ENCODE peak calls at places on chromosomes 4 and X, in five cellular contexts. H, T, G, M and X are unnamed samples. For H3K4me1, the result is how much of the 10 kb centered on the place peaks cover.

GRCh38 chr4:127304356-127304755 is 328.4 kb upstream of the INTU start:
- DNase-seq in H (no peak), T (no peak), G (no peak), M (peak), X (no peak)

GRCh38 chrX:155997436-155997835 is at the start of gene IL9R:
- DNase-seq in H (no peak), T (no peak), G (peak), M (no peak), X (no peak)

GRCh38 chrX:27619975-27620374 is 29.8 kb downstream of the DCAF8L2 start:
- DNase-seq in H (no peak), T (no peak), G (no peak), M (no peak), X (peak)

GRCh38 chr4:88843067-88843723 is 145.6 kb upstream of the NAP1L5 start:
- DNase-seq in H (no peak), T (no peak), G (no peak), M (peak), X (no peak)

GRCh38 chrX:45322820-45323219 is 122.1 kb upstream of the DIPK2B start:
- DNase-seq in H (no peak), T (no peak), G (no peak), M (no peak), X (peak)

GRCh38 chr4:107035711-107036601 is at the start of gene DKK2:
- DNase-seq in H (peak), T (no peak), G (peak), M (no peak), X (no peak)

GRCh38 chrX:39693298-39693697 is 404.5 kb downstream of the BCOR start:
- DNase-seq in H (peak), T (no peak), G (no peak), M (no peak), X (no peak)

GRCh38 chr4:164748375-164748774 is 5.6 kb upstream of the SMIM31 start:
- DNase-seq in H (no peak), T (no peak), G (no peak), M (no peak), X (no peak)

GRCh38 chr4:156137971-156138581 is 184.4 kb upstream of the CTSO start:
- DNase-seq in H (no peak), T (no peak), G (no peak), M (no peak), X (no peak)

GRCh38 chr4:4659871-4660651 is 118.2 kb upstream of the STX18 start:
- DNase-seq in H (no peak), T (no peak), G (no peak), M (no peak), X (no peak)

GRCh38 chrX:2793752-2794151 is 35.0 kb upstream of the GYG2 start:
- DNase-seq in H (no peak), T (no peak), G (no peak), M (no peak), X (no peak)
- H3K4me1 ChIP-seq in H (under half), T (under half), G (under half), M (under half), X (under half)

GRCh38 chrX:150574824-150575409 is 6.5 kb downstream of the MTM1 start:
- DNase-seq in H (no peak), T (no peak), G (no peak), M (no peak), X (no peak)
- H3K4me1 ChIP-seq in H (under half), T (half or more), G (under half), M (under half), X (under half)

DNA sequence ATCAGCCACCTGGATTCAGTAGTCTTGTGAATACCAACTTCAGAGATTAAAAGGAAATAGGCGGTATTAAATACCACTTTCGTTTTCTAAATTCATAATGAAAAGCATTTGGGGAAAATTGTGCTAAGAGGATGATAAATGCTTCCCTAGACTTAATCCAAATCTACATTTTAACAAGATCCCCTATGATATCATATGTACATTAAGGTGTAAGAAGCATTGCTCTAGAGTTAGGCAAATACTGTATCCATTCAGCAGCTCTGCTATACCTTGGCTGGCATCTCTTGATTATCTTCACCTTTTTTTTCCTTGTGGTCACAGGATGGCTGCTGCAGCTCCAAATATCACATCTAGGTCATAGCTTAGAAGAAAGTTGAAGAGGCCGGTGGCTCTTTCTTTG is 40.6 kb upstream of the PHEX start:
- DNase-seq in H (no peak), T (no peak), G (no peak), M (no peak), X (no peak)
- H3K4me1 ChIP-seq in H (under half), T (under half), G (under half), M (under half), X (under half)

DNA sequence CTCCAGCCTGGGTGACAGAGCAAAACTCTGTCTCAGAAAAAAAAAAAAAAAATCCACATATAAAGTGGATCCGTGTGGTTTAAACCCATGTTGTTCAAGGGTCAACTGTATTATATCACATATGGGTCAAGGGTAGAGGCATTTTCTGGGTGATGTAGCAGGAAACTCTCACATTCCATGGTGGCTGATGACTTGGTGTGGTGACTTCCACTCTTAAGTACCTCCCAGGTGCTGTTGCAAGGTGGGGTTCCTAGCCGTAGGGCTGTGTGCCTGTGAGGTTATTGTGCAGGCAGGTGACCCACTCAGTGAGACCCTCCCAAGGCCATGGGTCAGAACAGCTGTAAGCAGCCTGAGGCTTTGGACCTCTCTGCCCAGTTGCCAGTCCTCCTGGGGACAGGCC is 17.0 kb downstream of the ELF4 start:
- DNase-seq in H (no peak), T (no peak), G (no peak), M (no peak), X (no peak)
- H3K4me1 ChIP-seq in H (under half), T (under half), G (under half), M (under half), X (under half)

GRCh38 chr4:2944882-2945526 is 18.2 kb downstream of the NOP14 start:
- DNase-seq in H (no peak), T (no peak), G (peak), M (no peak), X (no peak)
- H3K4me1 ChIP-seq in H (under half), T (under half), G (under half), M (under half), X (under half)

DNA sequence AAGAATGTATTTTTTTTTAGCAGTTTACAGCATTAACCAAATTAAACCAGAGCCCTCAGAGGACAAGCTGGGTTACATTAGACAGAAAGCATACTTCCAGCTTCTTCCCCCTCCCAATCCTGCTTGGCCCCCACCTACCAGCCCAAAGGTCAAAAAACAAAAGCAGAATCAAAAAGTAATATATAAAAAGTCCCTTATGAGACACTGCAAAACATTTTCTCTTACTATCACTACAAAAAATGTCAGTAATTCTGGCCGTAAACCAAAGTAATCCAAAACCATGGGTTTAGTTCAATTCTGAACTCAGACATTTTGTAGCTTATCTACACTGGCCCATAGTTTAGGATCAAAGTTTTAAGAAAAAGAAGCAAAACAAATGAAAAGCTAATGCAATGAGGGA is 38.0 kb downstream of the APBB2 start:
- DNase-seq in H (no peak), T (no peak), G (no peak), M (no peak), X (no peak)
- H3K4me1 ChIP-seq in H (under half), T (half or more), G (under half), M (under half), X (under half)

DNA sequence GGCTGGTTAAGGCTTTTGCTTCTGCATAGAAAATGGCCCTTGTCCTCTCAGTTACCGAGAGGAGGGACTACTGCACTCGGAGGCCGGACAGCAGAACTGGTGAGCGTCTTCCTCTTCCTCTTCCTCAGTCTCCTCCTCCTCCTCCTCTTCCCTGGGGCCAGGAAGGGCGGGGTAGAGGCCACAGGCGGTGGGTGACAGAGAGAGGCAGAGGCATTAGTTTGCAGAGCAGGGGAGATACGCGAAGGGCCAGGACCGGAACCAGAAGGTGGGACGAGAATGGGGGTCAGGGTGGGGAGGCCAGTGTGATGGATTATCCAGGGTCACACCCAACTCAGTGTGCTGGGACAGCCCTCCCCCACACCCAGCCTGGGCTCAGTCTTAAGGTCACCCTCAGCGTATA is 14.5 kb downstream of the IQSEC2 start:
- DNase-seq in H (no peak), T (no peak), G (no peak), M (no peak), X (no peak)
- H3K4me1 ChIP-seq in H (under half), T (under half), G (under half), M (under half), X (under half)